ENCODE peak calls at places on chromosomes 16 and 17, in five cellular contexts. One of them, this sample, is unnamed.

GRCh38 chr17:71828182-71828596 is 292.6 kb upstream of the SOX9 start:
- DNase-seq in AG04450: no peak
- DNase-seq in Caco-2: no peak
- DNase-seq in CD4-positive, CD25-positive, alpha-beta regulatory T cell: no peak
- DNase-seq in endodermal cell: peak; percentile 95
- DNase-seq in this sample: no peak

GRCh38 chr17:8981443-8981842 is 15.9 kb upstream of the PIK3R5 start:
- DNase-seq in AG04450: no peak
- DNase-seq in Caco-2: no peak
- DNase-seq in CD4-positive, CD25-positive, alpha-beta regulatory T cell: no peak
- DNase-seq in endodermal cell: no peak
- DNase-seq in this sample: no peak

GRCh38 chr16:180921-181667 is 835 bp downstream of the HBQ1 start:
- DNase-seq in AG04450: no peak
- DNase-seq in Caco-2: peak; percentile 86
- DNase-seq in CD4-positive, CD25-positive, alpha-beta regulatory T cell: peak; percentile 79
- DNase-seq in endodermal cell: peak; percentile 96
- DNase-seq in this sample: peak; percentile 73

GRCh38 chr17:75844530-75845057 is 390 bp upstream of the UNC13D start:
- DNase-seq in AG04450: no peak
- DNase-seq in Caco-2: peak; percentile 83
- DNase-seq in CD4-positive, CD25-positive, alpha-beta regulatory T cell: peak; percentile 54
- DNase-seq in endodermal cell: no peak
- DNase-seq in this sample: peak; percentile 93

GRCh38 chr17:49201481-49201927 is 8.9 kb downstream of the GNGT2 start:
- DNase-seq in AG04450: no peak
- DNase-seq in Caco-2: no peak
- DNase-seq in CD4-positive, CD25-positive, alpha-beta regulatory T cell: no peak
- DNase-seq in endodermal cell: peak; percentile 52
- DNase-seq in this sample: no peak

GRCh38 chr17:27616414-27616813 is 14.6 kb upstream of the LGALS9 start:
- DNase-seq in AG04450: no peak
- DNase-seq in Caco-2: no peak
- DNase-seq in CD4-positive, CD25-positive, alpha-beta regulatory T cell: peak; percentile 15
- DNase-seq in endodermal cell: no peak
- DNase-seq in this sample: no peak

GRCh38 chr16:85395913-85396878 is 216.9 kb upstream of the GSE1 start:
- DNase-seq in AG04450: no peak
- DNase-seq in Caco-2: peak; percentile 33
- DNase-seq in CD4-positive, CD25-positive, alpha-beta regulatory T cell: no peak
- DNase-seq in endodermal cell: peak; percentile 81
- DNase-seq in this sample: no peak

GRCh38 chr17:79338142-79338541 is 263.5 kb downstream of the ENGASE start:
- DNase-seq in AG04450: no peak
- DNase-seq in Caco-2: no peak
- DNase-seq in CD4-positive, CD25-positive, alpha-beta regulatory T cell: no peak
- DNase-seq in endodermal cell: peak; percentile 86
- DNase-seq in this sample: no peak

GRCh38 chr17:55332296-55333041 is 67.7 kb downstream of the HLF start:
- DNase-seq in AG04450: no peak
- DNase-seq in Caco-2: no peak
- DNase-seq in CD4-positive, CD25-positive, alpha-beta regulatory T cell: no peak
- DNase-seq in endodermal cell: no peak
- DNase-seq in this sample: peak; percentile 61

GRCh38 chr17:57465551-57465950 is 209.2 kb downstream of the MSI2 start:
- DNase-seq in AG04450: no peak
- DNase-seq in Caco-2: no peak
- DNase-seq in CD4-positive, CD25-positive, alpha-beta regulatory T cell: no peak
- DNase-seq in endodermal cell: no peak
- DNase-seq in this sample: peak; percentile 71

GRCh38 chr16:17404903-17405691 is 65.7 kb downstream of the XYLT1 start:
- DNase-seq in AG04450: no peak
- DNase-seq in Caco-2: no peak
- DNase-seq in CD4-positive, CD25-positive, alpha-beta regulatory T cell: no peak
- DNase-seq in endodermal cell: no peak
- DNase-seq in this sample: peak; percentile 78

GRCh38 chr16:84785843-84786538 is 33.8 kb upstream of the CRISPLD2 start:
- DNase-seq in AG04450: no peak
- DNase-seq in Caco-2: no peak
- DNase-seq in CD4-positive, CD25-positive, alpha-beta regulatory T cell: no peak
- DNase-seq in endodermal cell: no peak
- DNase-seq in this sample: peak; percentile 60

GRCh38 chr17:80446645-80447405 is 29.6 kb downstream of the NPTX1 start:
- DNase-seq in AG04450: no peak
- DNase-seq in Caco-2: no peak
- DNase-seq in CD4-positive, CD25-positive, alpha-beta regulatory T cell: no peak
- DNase-seq in endodermal cell: no peak
- DNase-seq in this sample: no peak

GRCh38 chr16:48901712-48902374 is 291.9 kb upstream of the N4BP1 start:
- DNase-seq in AG04450: no peak
- DNase-seq in Caco-2: no peak
- DNase-seq in CD4-positive, CD25-positive, alpha-beta regulatory T cell: no peak
- DNase-seq in endodermal cell: no peak
- DNase-seq in this sample: no peak
- H3K9me3 ChIP-seq in AG04450: peaks cover 14% of the 10 kb centered on the region
- H3K9me3 ChIP-seq in Caco-2: no peaks in the 10 kb centered on the region
- H3K9me3 ChIP-seq in CD4-positive, CD25-positive, alpha-beta regulatory T cell: peaks cover 2% of the 10 kb centered on the region
- H3K9me3 ChIP-seq in endodermal cell: no peaks in the 10 kb centered on the region
- H3K9me3 ChIP-seq in this sample: no peaks in the 10 kb centered on the region

DNA sequence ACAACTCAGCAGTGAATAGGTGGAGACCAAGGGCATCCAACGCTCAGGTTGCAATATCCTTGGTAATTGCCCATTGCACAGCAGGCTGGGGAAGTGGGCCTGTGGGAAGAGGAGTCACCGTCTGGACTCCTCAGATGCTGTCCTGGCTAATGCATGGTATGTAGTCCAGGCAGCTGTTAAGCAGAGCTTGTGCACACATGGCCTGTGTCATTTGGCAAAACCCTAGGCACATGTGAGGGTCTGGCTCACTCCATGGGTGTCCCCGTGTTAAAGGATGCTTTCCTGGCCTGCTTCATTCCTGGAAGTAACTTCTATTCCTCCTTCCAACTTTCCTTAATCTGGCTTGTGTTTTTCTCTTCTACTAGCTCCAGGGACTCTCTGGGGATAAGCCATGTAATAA is 378.0 kb upstream of the CA10 start:
- DNase-seq in AG04450: no peak
- DNase-seq in Caco-2: no peak
- DNase-seq in CD4-positive, CD25-positive, alpha-beta regulatory T cell: no peak
- DNase-seq in endodermal cell: no peak
- DNase-seq in this sample: no peak
- H3K9me3 ChIP-seq in AG04450: peaks cover 10% of the 10 kb centered on the region
- H3K9me3 ChIP-seq in Caco-2: no peaks in the 10 kb centered on the region
- H3K9me3 ChIP-seq in CD4-positive, CD25-positive, alpha-beta regulatory T cell: no peaks in the 10 kb centered on the region
- H3K9me3 ChIP-seq in endodermal cell: peaks cover 24% of the 10 kb centered on the region
- H3K9me3 ChIP-seq in this sample: no peaks in the 10 kb centered on the region

GRCh38 chr16:87533061-87533460 is 40.2 kb upstream of the ZCCHC14 start:
- DNase-seq in AG04450: no peak
- DNase-seq in Caco-2: no peak
- DNase-seq in CD4-positive, CD25-positive, alpha-beta regulatory T cell: no peak
- DNase-seq in endodermal cell: no peak
- DNase-seq in this sample: no peak
- H3K9me3 ChIP-seq in AG04450: peaks cover 52% of the 10 kb centered on the region
- H3K9me3 ChIP-seq in Caco-2: peaks cover 48% of the 10 kb centered on the region
- H3K9me3 ChIP-seq in CD4-positive, CD25-positive, alpha-beta regulatory T cell: peaks cover 3% of the 10 kb centered on the region
- H3K9me3 ChIP-seq in endodermal cell: peaks cover 12% of the 10 kb centered on the region
- H3K9me3 ChIP-seq in this sample: no peaks in the 10 kb centered on the region

DNA sequence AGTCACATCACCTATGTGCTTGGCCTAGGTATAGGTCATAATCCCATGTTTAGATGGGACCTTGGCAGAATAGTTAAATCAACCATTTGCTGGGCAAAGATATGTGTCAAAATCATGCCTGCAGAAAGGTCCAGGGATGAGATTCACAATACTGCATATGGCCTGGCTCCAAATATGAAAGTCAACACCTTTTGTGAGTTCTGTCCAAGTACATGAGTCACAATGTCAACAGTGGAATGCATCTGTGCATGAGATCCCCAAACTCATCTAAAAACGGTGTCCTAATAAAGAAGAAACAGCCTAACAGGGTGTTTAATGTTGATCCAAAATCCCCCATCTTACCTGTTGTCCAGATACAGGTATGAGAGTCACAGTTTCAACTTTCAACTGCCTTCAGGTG is 1847.5 kb downstream of the TP53TG3F start:
- DNase-seq in AG04450: no peak
- DNase-seq in Caco-2: no peak
- DNase-seq in CD4-positive, CD25-positive, alpha-beta regulatory T cell: no peak
- DNase-seq in endodermal cell: no peak
- DNase-seq in this sample: no peak
- H3K9me3 ChIP-seq in AG04450: peaks cover 31% of the 10 kb centered on the region
- H3K9me3 ChIP-seq in Caco-2: no peaks in the 10 kb centered on the region
- H3K9me3 ChIP-seq in CD4-positive, CD25-positive, alpha-beta regulatory T cell: peaks cover 5% of the 10 kb centered on the region
- H3K9me3 ChIP-seq in endodermal cell: peaks cover 90% of the 10 kb centered on the region
- H3K9me3 ChIP-seq in this sample: no peaks in the 10 kb centered on the region

GRCh38 chr17:45672792-45673191 is 111.3 kb upstream of the CRHR1 start:
- DNase-seq in AG04450: no peak
- DNase-seq in Caco-2: no peak
- DNase-seq in CD4-positive, CD25-positive, alpha-beta regulatory T cell: no peak
- DNase-seq in endodermal cell: no peak
- DNase-seq in this sample: no peak
- H3K9me3 ChIP-seq in AG04450: peaks cover 4% of the 10 kb centered on the region
- H3K9me3 ChIP-seq in Caco-2: no peaks in the 10 kb centered on the region
- H3K9me3 ChIP-seq in CD4-positive, CD25-positive, alpha-beta regulatory T cell: peaks cover 4% of the 10 kb centered on the region
- H3K9me3 ChIP-seq in endodermal cell: no peaks in the 10 kb centered on the region
- H3K9me3 ChIP-seq in this sample: no peaks in the 10 kb centered on the region

GRCh38 chr17:32335647-32336046 is 6.3 kb downstream of the C17orf75 start:
- DNase-seq in AG04450: peak; percentile 61
- DNase-seq in Caco-2: no peak
- DNase-seq in CD4-positive, CD25-positive, alpha-beta regulatory T cell: no peak
- DNase-seq in endodermal cell: peak; percentile 7
- DNase-seq in this sample: no peak
- H3K9me3 ChIP-seq in AG04450: no peaks in the 10 kb centered on the region
- H3K9me3 ChIP-seq in Caco-2: no peaks in the 10 kb centered on the region
- H3K9me3 ChIP-seq in CD4-positive, CD25-positive, alpha-beta regulatory T cell: no peaks in the 10 kb centered on the region
- H3K9me3 ChIP-seq in endodermal cell: no peaks in the 10 kb centered on the region
- H3K9me3 ChIP-seq in this sample: no peaks in the 10 kb centered on the region

DNA sequence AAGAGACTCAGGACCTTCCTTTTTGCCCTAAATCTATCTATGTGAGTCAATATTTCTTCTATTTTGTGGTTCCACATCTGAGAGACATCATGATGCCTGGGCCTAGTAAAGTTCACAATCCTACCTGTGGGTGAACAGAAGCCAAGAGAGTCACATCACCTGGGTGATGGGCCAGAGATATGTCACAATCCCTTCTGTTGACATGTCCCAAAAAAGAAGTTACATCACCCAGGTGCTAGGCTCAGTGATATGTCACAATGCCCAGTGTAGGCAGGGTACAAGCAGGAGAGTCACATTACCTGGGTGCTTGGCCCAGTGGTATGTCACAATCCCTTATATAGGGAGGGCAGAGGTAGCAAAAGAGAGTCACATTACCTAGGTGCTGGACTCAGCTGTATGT is 2101.9 kb downstream of the TP53TG3F start:
- DNase-seq in AG04450: no peak
- DNase-seq in Caco-2: no peak
- DNase-seq in CD4-positive, CD25-positive, alpha-beta regulatory T cell: no peak
- DNase-seq in endodermal cell: no peak
- DNase-seq in this sample: no peak
- H3K9me3 ChIP-seq in AG04450: peaks cover 30% of the 10 kb centered on the region
- H3K9me3 ChIP-seq in Caco-2: no peaks in the 10 kb centered on the region
- H3K9me3 ChIP-seq in CD4-positive, CD25-positive, alpha-beta regulatory T cell: peaks cover 2% of the 10 kb centered on the region
- H3K9me3 ChIP-seq in endodermal cell: peaks cover 89% of the 10 kb centered on the region
- H3K9me3 ChIP-seq in this sample: no peaks in the 10 kb centered on the region

DNA sequence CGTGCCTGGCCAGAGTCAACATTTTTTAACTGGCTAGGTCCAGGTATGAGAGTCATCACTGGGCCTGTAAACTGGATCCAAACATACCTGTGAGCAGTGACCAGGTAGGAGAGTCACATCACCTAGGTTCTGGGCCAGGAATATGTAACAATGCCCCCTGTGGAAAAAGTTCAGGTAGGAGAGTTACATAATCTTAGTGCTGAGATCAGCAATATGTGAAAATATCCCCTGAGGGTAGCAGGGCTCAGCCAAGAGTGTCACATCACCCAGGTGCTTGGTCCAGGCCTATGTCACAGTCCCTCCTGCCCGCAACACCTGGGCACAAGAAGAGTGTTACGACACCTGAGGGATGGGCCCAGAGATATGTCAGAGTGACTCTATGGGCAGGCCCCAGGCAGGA is 2104.7 kb downstream of the TP53TG3F start:
- DNase-seq in AG04450: no peak
- DNase-seq in Caco-2: no peak
- DNase-seq in CD4-positive, CD25-positive, alpha-beta regulatory T cell: no peak
- DNase-seq in endodermal cell: no peak
- DNase-seq in this sample: no peak
- H3K9me3 ChIP-seq in AG04450: peaks cover 37% of the 10 kb centered on the region
- H3K9me3 ChIP-seq in Caco-2: no peaks in the 10 kb centered on the region
- H3K9me3 ChIP-seq in CD4-positive, CD25-positive, alpha-beta regulatory T cell: peaks cover 2% of the 10 kb centered on the region
- H3K9me3 ChIP-seq in endodermal cell: peaks cover 90% of the 10 kb centered on the region
- H3K9me3 ChIP-seq in this sample: no peaks in the 10 kb centered on the region

This sample was measured in thyroid gland.